ENCODE peak calls at places on chromosomes 7 and 10, in eight cellular contexts. F is lower lobe of right lung, I is AG04450, P is HCT116, T is tibial artery, G is astrocyte, U is PC-9, O is endothelial cell of umbilical vein. H is an unnamed sample.

GRCh38 chr7:109763611-109764010 is 1193.9 kb downstream of the DNAJB9 start:
- DNase-seq in G (no peak), U (no peak), P (no peak), T (no peak), F (no peak), O (no peak), I (no peak), H (no peak)

GRCh38 chr7:14275346-14275745 is 285.9 kb upstream of the ETV1 start:
- DNase-seq in P (no peak), I (no peak), F (no peak), G (no peak), U (no peak), O (no peak), T (no peak), H (no peak)

GRCh38 chr10:120172371-120172770 is 279.8 kb downstream of the SEC23IP start:
- DNase-seq in T (no peak), F (no peak), I (no peak), U (no peak), O (no peak), P (no peak), G (peak; percentile 66), H (no peak)

GRCh38 chr10:108244443-108245228 is 1080.1 kb upstream of the SORCS1 start:
- DNase-seq in P (no peak), I (no peak), O (no peak), G (no peak), F (no peak), U (no peak), T (peak; percentile 56), H (no peak)

GRCh38 chr7:30782690-30783089 is 11.5 kb downstream of the MINDY4 start:
- DNase-seq in O (no peak), G (no peak), T (no peak), F (no peak), P (no peak), I (no peak), U (no peak), H (no peak)

GRCh38 chr10:99529483-99530107 is 3.1 kb upstream of the NKX2-3 start:
- DNase-seq in I (no peak), F (no peak), O (no peak), G (no peak), P (no peak), T (no peak), U (no peak), H (no peak)

GRCh38 chr7:21767300-21767900 is 178.3 kb downstream of the CDCA7L start:
- DNase-seq in P (peak; percentile 91), U (peak; percentile 55), O (peak; percentile 60), T (no peak), F (no peak), I (no peak), G (peak; percentile 25), H (no peak)

GRCh38 chr10:11515596-11516418 is 95.6 kb downstream of the USP6NL start:
- DNase-seq in I (peak; percentile 32), U (peak; percentile 25), G (peak; percentile 21), O (peak; percentile 70), F (no peak), P (peak; percentile 54), T (no peak), H (peak; percentile 15)

GRCh38 chr10:48895198-48895720 is 44.4 kb downstream of the LRRC18 start:
- DNase-seq in O (no peak), G (no peak), P (no peak), F (no peak), U (no peak), T (no peak), I (no peak), H (no peak)

GRCh38 chr10:3887404-3887803 is 102.4 kb upstream of the KLF6 start:
- DNase-seq in O (no peak), G (peak; percentile 28), P (no peak), F (no peak), I (no peak), U (no peak), T (no peak), H (no peak)

DNA sequence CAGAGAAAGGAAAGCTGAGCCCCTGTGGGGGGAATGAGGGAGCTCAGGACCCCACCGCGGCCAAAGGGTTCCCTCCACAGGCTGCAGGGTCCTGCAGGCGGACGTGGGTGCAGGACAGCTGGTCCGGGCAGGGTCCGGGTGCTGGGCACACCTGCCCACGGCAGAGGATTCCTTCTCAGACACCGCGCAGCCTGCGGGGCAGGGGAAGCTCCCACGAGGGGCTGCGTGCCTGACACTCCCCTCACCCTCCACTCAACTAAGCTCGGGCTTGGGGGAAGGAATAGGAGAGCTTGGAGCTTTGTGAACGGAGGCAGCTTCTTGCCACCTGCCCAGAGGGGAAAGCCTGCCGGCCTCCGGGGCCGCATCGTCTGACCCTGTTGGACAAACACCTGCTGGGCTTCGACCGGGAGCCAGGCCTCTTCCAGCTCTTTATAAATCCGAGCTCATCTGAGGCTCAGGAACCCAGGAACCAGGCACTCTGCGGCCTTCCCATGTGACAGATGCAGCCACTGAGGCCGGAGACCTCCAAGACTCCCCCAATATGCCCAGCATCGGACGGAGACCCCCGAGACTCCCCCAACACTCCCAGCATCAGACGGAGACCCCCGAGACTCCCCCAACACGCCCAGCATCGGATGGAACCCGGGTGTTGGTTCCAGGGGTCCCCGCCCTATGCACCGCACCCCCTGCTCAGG is 97.3 kb downstream of the PDGFA start:
- DNase-seq in U (no peak), G (no peak), T (no peak), I (no peak), P (no peak), O (no peak), F (no peak), H (no peak)
- H3K9me3 ChIP-seq in U (peaks cover 4% of the 10 kb centered on the region), G (peaks cover 10% of the 10 kb centered on the region), T (no peaks in the 10 kb centered on the region), I (peaks cover 35% of the 10 kb centered on the region), P (peaks cover 8% of the 10 kb centered on the region), O (no peaks in the 10 kb centered on the region), F (peaks cover 9% of the 10 kb centered on the region), H (peaks cover 5% of the 10 kb centered on the region)

GRCh38 chr10:132893090-132893489 is 49.3 kb downstream of the CFAP46 start:
- DNase-seq in O (no peak), P (no peak), U (no peak), T (peak; percentile 27), I (no peak), G (no peak), F (no peak), H (no peak)

GRCh38 chr10:132889556-132889955 is 52.8 kb downstream of the CFAP46 start:
- DNase-seq in G (no peak), O (no peak), P (no peak), F (no peak), I (no peak), U (no peak), T (peak; percentile 51), H (no peak)

GRCh38 chr10:132891994-132892393 is 50.4 kb downstream of the CFAP46 start:
- DNase-seq in G (peak; percentile 9), U (no peak), O (no peak), P (no peak), T (peak; percentile 41), I (peak; percentile 3), F (no peak), H (no peak)

GRCh38 chr10:132890301-132890700 is 52.1 kb downstream of the CFAP46 start:
- DNase-seq in P (no peak), I (no peak), U (no peak), F (no peak), T (peak; percentile 25), G (no peak), O (no peak), H (no peak)

GRCh38 chr10:132891313-132891712 is 51.1 kb downstream of the CFAP46 start:
- DNase-seq in G (no peak), O (no peak), T (no peak), U (no peak), P (no peak), F (no peak), I (no peak), H (no peak)
- H3K27me3 ChIP-seq in G (peaks cover 30% of the 10 kb centered on the region), O (no peaks in the 10 kb centered on the region), T (peaks cover 48% of the 10 kb centered on the region), U (peaks cover 69% of the 10 kb centered on the region), P (peaks cover 4% of the 10 kb centered on the region), F (peaks cover 38% of the 10 kb centered on the region), I (peaks cover 31% of the 10 kb centered on the region), H (peaks cover 11% of the 10 kb centered on the region)

GRCh38 chr10:26727005-26727404 is 29.5 kb downstream of the PDSS1 start:
- DNase-seq in F (no peak), T (no peak), G (no peak), O (no peak), I (no peak), P (no peak), U (no peak), H (no peak)

GRCh38 chr10:26730548-26730947 is 33.0 kb downstream of the PDSS1 start:
- DNase-seq in U (no peak), I (no peak), G (no peak), F (no peak), P (no peak), O (no peak), T (no peak), H (no peak)

GRCh38 chr10:26729395-26729794 is 31.9 kb downstream of the PDSS1 start:
- DNase-seq in I (no peak), G (no peak), P (no peak), O (no peak), U (no peak), T (no peak), F (no peak), H (no peak)

GRCh38 chr10:26725837-26726727 is 28.6 kb downstream of the PDSS1 start:
- DNase-seq in G (peak; percentile 60), P (peak; percentile 13), F (peak; percentile 68), T (no peak), I (peak; percentile 55), U (peak; percentile 32), O (peak; percentile 69), H (peak; percentile 30)

DNA sequence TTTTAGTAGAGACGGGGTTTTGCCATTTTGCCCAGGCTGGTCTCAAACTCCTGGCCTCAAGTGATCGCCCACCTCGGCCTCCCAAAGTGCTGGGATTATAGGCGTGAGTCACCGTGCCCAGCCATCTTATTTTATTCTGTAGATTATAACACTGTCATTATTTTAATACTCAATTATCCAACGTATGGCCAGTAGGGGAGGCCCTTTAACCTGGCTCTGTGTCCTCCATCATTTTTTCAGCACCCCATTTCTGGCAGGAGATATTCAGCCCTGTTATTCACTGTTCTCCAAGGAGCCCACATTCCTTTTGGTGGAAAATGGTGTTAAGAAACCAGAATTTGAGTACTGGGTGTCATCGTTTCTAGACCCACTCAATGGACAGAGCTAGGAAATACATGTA is 31.5 kb downstream of the PDSS1 start:
- DNase-seq in G (no peak), T (no peak), P (no peak), I (no peak), U (no peak), O (no peak), F (no peak), H (no peak)
- TF ChIP-seq CTCF in G (no peak), T (no peak), P (no peak), I (no peak), U (peak; percentile 21), O (no peak), F (no peak), H (no peak)

GRCh38 chr7:100072462-100072861 is 9.1 kb downstream of the ZNF3 start:
- DNase-seq in F (no peak), P (no peak), U (no peak), I (no peak), G (no peak), O (no peak), T (no peak), H (no peak)

GRCh38 chr7:100069991-100070390 is 11.5 kb downstream of the ZNF3 start:
- DNase-seq in I (no peak), F (no peak), O (no peak), P (no peak), G (no peak), U (no peak), T (no peak), H (no peak)

GRCh38 chr7:100066953-100067352 is 14.6 kb downstream of the ZNF3 start:
- DNase-seq in I (no peak), F (no peak), P (no peak), T (no peak), G (no peak), O (no peak), U (no peak), H (no peak)

GRCh38 chr7:100075418-100075817 is 6.1 kb downstream of the ZNF3 start:
- DNase-seq in U (no peak), G (no peak), F (no peak), P (no peak), I (no peak), O (no peak), T (no peak), H (no peak)

GRCh38 chr7:100071018-100071723 is 10.4 kb downstream of the ZNF3 start:
- DNase-seq in P (no peak), T (no peak), U (no peak), I (no peak), O (no peak), G (no peak), F (no peak), H (no peak)
- H3K9me3 ChIP-seq in P (peaks cover 22% of the 10 kb centered on the region), T (no peaks in the 10 kb centered on the region), U (peaks cover 52% of the 10 kb centered on the region), I (peaks cover 80% of the 10 kb centered on the region), O (peaks cover 26% of the 10 kb centered on the region), G (peaks cover 51% of the 10 kb centered on the region), F (peaks cover 28% of the 10 kb centered on the region), H (peaks cover 31% of the 10 kb centered on the region)